ENCODE peak calls at places on chromosomes 13 and 19, in seven cellular contexts. W is right lobe of liver, N is WTC11, M is Calu3, K is B cell, G is omental fat pad, Z is GM12864. U is an unnamed sample.

GRCh38 chr19:11138659-11139526 is 16.7 kb downstream of the SPC24 start:
- DNase-seq in W (no peak), M (peak), N (peak), G (no peak), K (no peak), Z (no peak), U (peak)

GRCh38 chr13:92175330-92175729 is 776.9 kb downstream of the GPC5 start:
- DNase-seq in K (no peak), M (no peak), N (peak), W (no peak), Z (no peak), G (no peak), U (peak)

GRCh38 chr13:50588736-50589135 is 254.8 kb downstream of the DLEU7 start:
- DNase-seq in Z (no peak), M (no peak), N (no peak), W (no peak), K (no peak), G (no peak), U (no peak)

GRCh38 chr19:35264281-35265125 is 4.3 kb upstream of the USF2 start:
- DNase-seq in K (peak), G (no peak), N (peak), M (no peak), W (no peak), Z (no peak), U (no peak)

GRCh38 chr19:1106841-1107654 is 3.3 kb downstream of the GPX4 start:
- DNase-seq in Z (no peak), G (no peak), W (no peak), M (peak), K (no peak), N (no peak), U (no peak)

GRCh38 chr13:105159794-105160193 is 1375.7 kb downstream of the EFNB2 start:
- DNase-seq in G (no peak), Z (no peak), N (no peak), W (no peak), K (no peak), M (no peak), U (no peak)

GRCh38 chr13:46345866-46346265 is 41.2 kb downstream of the RUBCNL start:
- DNase-seq in Z (no peak), G (no peak), K (no peak), N (no peak), M (no peak), W (no peak), U (no peak)

GRCh38 chr19:17103177-17103576 is 27.6 kb downstream of the MYO9B start:
- DNase-seq in W (no peak), G (no peak), N (peak), Z (no peak), K (no peak), M (peak), U (no peak)

GRCh38 chr19:30529876-30530275 is 157.7 kb downstream of the ZNF536 start:
- DNase-seq in M (no peak), Z (no peak), K (no peak), W (no peak), G (no peak), N (no peak), U (no peak)

GRCh38 chr13:74287672-74288169 is 153.5 kb upstream of the KLF12 start:
- DNase-seq in K (peak), W (peak), N (peak), Z (peak), M (peak), G (no peak), U (peak)

GRCh38 chr19:5585461-5586299 is 17.9 kb upstream of the TINCR start:
- DNase-seq in N (peak), Z (no peak), W (peak), G (no peak), M (no peak), K (no peak), U (peak)

GRCh38 chr13:111914241-111915103 is 152.5 kb upstream of the SOX1 start:
- DNase-seq in G (no peak), K (no peak), W (no peak), Z (no peak), M (no peak), N (peak), U (no peak)

GRCh38 chr13:58542530-58542929 is 911.0 kb downstream of the PCDH17 start:
- DNase-seq in G (no peak), M (no peak), W (no peak), N (no peak), K (no peak), Z (no peak), U (no peak)

GRCh38 chr13:112330066-112330465 is 46.1 kb upstream of the SPACA7 start:
- DNase-seq in M (no peak), K (no peak), N (no peak), W (no peak), Z (no peak), G (no peak), U (no peak)

GRCh38 chr13:98269386-98269785 is 92.3 kb upstream of the RNF113B start:
- DNase-seq in M (no peak), W (no peak), G (no peak), K (no peak), N (no peak), Z (no peak), U (no peak)

GRCh38 chr19:46713781-46714522 is 3.0 kb downstream of the PRKD2 start:
- DNase-seq in G (peak), N (peak), M (peak), Z (no peak), K (peak), W (peak), U (peak)
- TF ChIP-seq CTCF in G (no peak), N (no peak), M (no peak), Z (no peak), K (no peak), W (no peak), U (no peak)

GRCh38 chr19:18636969-18637629 is at the start of gene KLHL26:
- DNase-seq in M (no peak), G (no peak), N (no peak), K (no peak), W (no peak), Z (no peak), U (no peak)

GRCh38 chr19:18635831-18636182 is 1.0 kb upstream of the KLHL26 start:
- DNase-seq in M (no peak), Z (no peak), G (no peak), K (no peak), W (no peak), N (no peak), U (no peak)

GRCh38 chr19:18639706-18640105 is 2.9 kb downstream of the KLHL26 start:
- DNase-seq in M (no peak), N (no peak), K (no peak), G (no peak), W (no peak), Z (no peak), U (no peak)

GRCh38 chr19:18636183-18636968 is 452 bp upstream of the KLHL26 start:
- DNase-seq in Z (peak), K (peak), G (peak), W (peak), N (peak), M (peak), U (peak)

GRCh38 chr19:18637644-18638630 is 1.1 kb downstream of the KLHL26 start:
- DNase-seq in K (no peak), Z (no peak), N (no peak), M (peak), W (no peak), G (no peak), U (no peak)
- TF ChIP-seq CTCF in K (no peak), Z (no peak), N (no peak), M (no peak), W (no peak), G (no peak), U (no peak)

GRCh38 chr19:12794196-12794921 is 3.1 kb downstream of the JUNB start:
- DNase-seq in G (no peak), K (no peak), W (no peak), M (no peak), Z (no peak), N (no peak), U (no peak)

GRCh38 chr19:12792853-12793289 is 1.6 kb downstream of the JUNB start:
- DNase-seq in G (no peak), N (no peak), K (no peak), M (no peak), Z (no peak), W (no peak), U (no peak)

GRCh38 chr19:12796146-12797071 is 5.1 kb downstream of the JUNB start:
- DNase-seq in G (no peak), K (peak), M (peak), W (peak), N (peak), Z (no peak), U (peak)

GRCh38 chr19:12793290-12794195 is 2.3 kb downstream of the JUNB start:
- DNase-seq in G (no peak), N (peak), M (peak), Z (no peak), K (peak), W (peak), U (peak)

GRCh38 chr19:12794936-12795335 is 3.6 kb downstream of the JUNB start:
- DNase-seq in W (no peak), K (no peak), N (no peak), G (no peak), M (no peak), Z (no peak), U (no peak)
- TF ChIP-seq CTCF in W (no peak), K (no peak), N (no peak), G (no peak), M (no peak), Z (no peak), U (no peak)

GRCh38 chr13:52846567-52847321 is 1.7 kb downstream of the PCDH8 start:
- DNase-seq in N (peak), Z (no peak), G (no peak), W (peak), K (no peak), M (no peak), U (no peak)
- TF ChIP-seq CTCF in N (peak), Z (no peak), G (no peak), W (peak), K (no peak), M (no peak), U (no peak)

U was measured in GM10248.